ENCODE peak calls at places on chromosomes 3 and 15, in five cellular contexts. One of them, this sample, is unnamed.

GRCh38 chr3:130516645-130517512 is at the start of gene COL6A6:
- DNase-seq in activated CD8-positive, alpha-beta memory T cell treated with anti-CD3 and anti-CD28 coated beads for 48 hours: no peak
- DNase-seq in stimulated activated CD4-positive, alpha-beta T cell treated with anti-CD3 and anti-CD28 coated beads, Interleukin-1b, Interleukin-23, amount 100 ng/mL, for 1 hour: no peak
- DNase-seq in mesothelial cell of epicardium: peak; percentile 50
- DNase-seq in stomach: no peak
- DNase-seq in this sample: no peak

GRCh38 chr3:71064976-71065763 is 518.4 kb downstream of the FOXP1 start:
- DNase-seq in stomach: peak; percentile 68
- DNase-seq in activated CD8-positive, alpha-beta memory T cell treated with anti-CD3 and anti-CD28 coated beads for 48 hours: no peak
- DNase-seq in stimulated activated CD4-positive, alpha-beta T cell treated with anti-CD3 and anti-CD28 coated beads, Interleukin-1b, Interleukin-23, amount 100 ng/mL, for 1 hour: peak; percentile 17
- DNase-seq in mesothelial cell of epicardium: peak; percentile 67
- DNase-seq in this sample: peak; percentile 15

GRCh38 chr15:29268706-29269484 is 727 bp downstream of the NSMCE3 start:
- DNase-seq in stimulated activated CD4-positive, alpha-beta T cell treated with anti-CD3 and anti-CD28 coated beads, Interleukin-1b, Interleukin-23, amount 100 ng/mL, for 1 hour: no peak
- DNase-seq in mesothelial cell of epicardium: no peak
- DNase-seq in stomach: no peak
- DNase-seq in activated CD8-positive, alpha-beta memory T cell treated with anti-CD3 and anti-CD28 coated beads for 48 hours: peak; percentile 18
- DNase-seq in this sample: no peak

GRCh38 chr3:185254799-185255198 is 950 bp upstream of the EHHADH start:
- DNase-seq in stimulated activated CD4-positive, alpha-beta T cell treated with anti-CD3 and anti-CD28 coated beads, Interleukin-1b, Interleukin-23, amount 100 ng/mL, for 1 hour: no peak
- DNase-seq in stomach: no peak
- DNase-seq in mesothelial cell of epicardium: no peak
- DNase-seq in activated CD8-positive, alpha-beta memory T cell treated with anti-CD3 and anti-CD28 coated beads for 48 hours: no peak
- DNase-seq in this sample: no peak

GRCh38 chr3:31836397-31837075 is 144.5 kb downstream of the OSBPL10 start:
- DNase-seq in mesothelial cell of epicardium: no peak
- DNase-seq in activated CD8-positive, alpha-beta memory T cell treated with anti-CD3 and anti-CD28 coated beads for 48 hours: no peak
- DNase-seq in stomach: no peak
- DNase-seq in stimulated activated CD4-positive, alpha-beta T cell treated with anti-CD3 and anti-CD28 coated beads, Interleukin-1b, Interleukin-23, amount 100 ng/mL, for 1 hour: no peak
- DNase-seq in this sample: no peak

GRCh38 chr3:173747427-173747826 is 349.9 kb downstream of the NLGN1 start:
- DNase-seq in activated CD8-positive, alpha-beta memory T cell treated with anti-CD3 and anti-CD28 coated beads for 48 hours: no peak
- DNase-seq in stomach: no peak
- DNase-seq in mesothelial cell of epicardium: no peak
- DNase-seq in stimulated activated CD4-positive, alpha-beta T cell treated with anti-CD3 and anti-CD28 coated beads, Interleukin-1b, Interleukin-23, amount 100 ng/mL, for 1 hour: no peak
- DNase-seq in this sample: no peak

GRCh38 chr3:69986419-69986818 is 13.1 kb upstream of the SAMMSON start:
- DNase-seq in stimulated activated CD4-positive, alpha-beta T cell treated with anti-CD3 and anti-CD28 coated beads, Interleukin-1b, Interleukin-23, amount 100 ng/mL, for 1 hour: no peak
- DNase-seq in stomach: no peak
- DNase-seq in activated CD8-positive, alpha-beta memory T cell treated with anti-CD3 and anti-CD28 coated beads for 48 hours: no peak
- DNase-seq in mesothelial cell of epicardium: no peak
- DNase-seq in this sample: no peak

GRCh38 chr3:151156618-151157216 is 46.3 kb downstream of the GPR171 start:
- DNase-seq in stimulated activated CD4-positive, alpha-beta T cell treated with anti-CD3 and anti-CD28 coated beads, Interleukin-1b, Interleukin-23, amount 100 ng/mL, for 1 hour: no peak
- DNase-seq in stomach: no peak
- DNase-seq in activated CD8-positive, alpha-beta memory T cell treated with anti-CD3 and anti-CD28 coated beads for 48 hours: no peak
- DNase-seq in mesothelial cell of epicardium: no peak
- DNase-seq in this sample: no peak

GRCh38 chr3:14793126-14793857 is 25.5 kb upstream of the FGD5 start:
- DNase-seq in stomach: no peak
- DNase-seq in activated CD8-positive, alpha-beta memory T cell treated with anti-CD3 and anti-CD28 coated beads for 48 hours: no peak
- DNase-seq in stimulated activated CD4-positive, alpha-beta T cell treated with anti-CD3 and anti-CD28 coated beads, Interleukin-1b, Interleukin-23, amount 100 ng/mL, for 1 hour: no peak
- DNase-seq in mesothelial cell of epicardium: no peak
- DNase-seq in this sample: no peak

GRCh38 chr3:8622873-8623725 is 21.5 kb downstream of the SSUH2 start:
- DNase-seq in activated CD8-positive, alpha-beta memory T cell treated with anti-CD3 and anti-CD28 coated beads for 48 hours: peak; percentile 10
- DNase-seq in mesothelial cell of epicardium: peak; percentile 81
- DNase-seq in stimulated activated CD4-positive, alpha-beta T cell treated with anti-CD3 and anti-CD28 coated beads, Interleukin-1b, Interleukin-23, amount 100 ng/mL, for 1 hour: no peak
- DNase-seq in stomach: peak; percentile 73
- DNase-seq in this sample: peak; percentile 22

GRCh38 chr3:25603703-25604102 is 61.0 kb downstream of the TOP2B start:
- DNase-seq in activated CD8-positive, alpha-beta memory T cell treated with anti-CD3 and anti-CD28 coated beads for 48 hours: no peak
- DNase-seq in stimulated activated CD4-positive, alpha-beta T cell treated with anti-CD3 and anti-CD28 coated beads, Interleukin-1b, Interleukin-23, amount 100 ng/mL, for 1 hour: no peak
- DNase-seq in mesothelial cell of epicardium: no peak
- DNase-seq in stomach: no peak
- DNase-seq in this sample: no peak

GRCh38 chr15:71011503-71012155 is 103.6 kb upstream of the THSD4 start:
- DNase-seq in stimulated activated CD4-positive, alpha-beta T cell treated with anti-CD3 and anti-CD28 coated beads, Interleukin-1b, Interleukin-23, amount 100 ng/mL, for 1 hour: no peak
- DNase-seq in stomach: no peak
- DNase-seq in activated CD8-positive, alpha-beta memory T cell treated with anti-CD3 and anti-CD28 coated beads for 48 hours: no peak
- DNase-seq in mesothelial cell of epicardium: no peak
- DNase-seq in this sample: no peak

GRCh38 chr15:73246411-73246810 is 122.3 kb downstream of the HCN4 start:
- DNase-seq in mesothelial cell of epicardium: no peak
- DNase-seq in stomach: no peak
- DNase-seq in activated CD8-positive, alpha-beta memory T cell treated with anti-CD3 and anti-CD28 coated beads for 48 hours: no peak
- DNase-seq in stimulated activated CD4-positive, alpha-beta T cell treated with anti-CD3 and anti-CD28 coated beads, Interleukin-1b, Interleukin-23, amount 100 ng/mL, for 1 hour: no peak
- DNase-seq in this sample: no peak

GRCh38 chr15:58524247-58524646 is 92.5 kb downstream of the LIPC start:
- DNase-seq in mesothelial cell of epicardium: no peak
- DNase-seq in stomach: no peak
- DNase-seq in stimulated activated CD4-positive, alpha-beta T cell treated with anti-CD3 and anti-CD28 coated beads, Interleukin-1b, Interleukin-23, amount 100 ng/mL, for 1 hour: no peak
- DNase-seq in activated CD8-positive, alpha-beta memory T cell treated with anti-CD3 and anti-CD28 coated beads for 48 hours: no peak
- DNase-seq in this sample: no peak

GRCh38 chr15:32824777-32825176 is 107.0 kb downstream of the GREM1 start:
- DNase-seq in stimulated activated CD4-positive, alpha-beta T cell treated with anti-CD3 and anti-CD28 coated beads, Interleukin-1b, Interleukin-23, amount 100 ng/mL, for 1 hour: no peak
- DNase-seq in stomach: no peak
- DNase-seq in mesothelial cell of epicardium: no peak
- DNase-seq in activated CD8-positive, alpha-beta memory T cell treated with anti-CD3 and anti-CD28 coated beads for 48 hours: no peak
- DNase-seq in this sample: no peak

GRCh38 chr3:184604956-184605290 is 43.3 kb downstream of the EPHB3 start:
- DNase-seq in activated CD8-positive, alpha-beta memory T cell treated with anti-CD3 and anti-CD28 coated beads for 48 hours: no peak
- DNase-seq in stimulated activated CD4-positive, alpha-beta T cell treated with anti-CD3 and anti-CD28 coated beads, Interleukin-1b, Interleukin-23, amount 100 ng/mL, for 1 hour: no peak
- DNase-seq in mesothelial cell of epicardium: no peak
- DNase-seq in stomach: no peak
- DNase-seq in this sample: no peak

GRCh38 chr3:64229903-64230302 is 4.6 kb upstream of the PRICKLE2 start:
- DNase-seq in stomach: no peak
- DNase-seq in stimulated activated CD4-positive, alpha-beta T cell treated with anti-CD3 and anti-CD28 coated beads, Interleukin-1b, Interleukin-23, amount 100 ng/mL, for 1 hour: no peak
- DNase-seq in mesothelial cell of epicardium: no peak
- DNase-seq in activated CD8-positive, alpha-beta memory T cell treated with anti-CD3 and anti-CD28 coated beads for 48 hours: no peak
- DNase-seq in this sample: no peak

GRCh38 chr15:53305554-53305953 is 453.9 kb downstream of the WDR72 start:
- DNase-seq in activated CD8-positive, alpha-beta memory T cell treated with anti-CD3 and anti-CD28 coated beads for 48 hours: no peak
- DNase-seq in stimulated activated CD4-positive, alpha-beta T cell treated with anti-CD3 and anti-CD28 coated beads, Interleukin-1b, Interleukin-23, amount 100 ng/mL, for 1 hour: no peak
- DNase-seq in mesothelial cell of epicardium: no peak
- DNase-seq in stomach: no peak
- DNase-seq in this sample: no peak

GRCh38 chr15:93001881-93002280 is 87.1 kb downstream of the RGMA start:
- DNase-seq in stimulated activated CD4-positive, alpha-beta T cell treated with anti-CD3 and anti-CD28 coated beads, Interleukin-1b, Interleukin-23, amount 100 ng/mL, for 1 hour: no peak
- DNase-seq in mesothelial cell of epicardium: no peak
- DNase-seq in stomach: no peak
- DNase-seq in activated CD8-positive, alpha-beta memory T cell treated with anti-CD3 and anti-CD28 coated beads for 48 hours: no peak
- DNase-seq in this sample: no peak

GRCh38 chr3:73504852-73505251 is 119.9 kb downstream of the PDZRN3 start:
- DNase-seq in mesothelial cell of epicardium: no peak
- DNase-seq in activated CD8-positive, alpha-beta memory T cell treated with anti-CD3 and anti-CD28 coated beads for 48 hours: no peak
- DNase-seq in stimulated activated CD4-positive, alpha-beta T cell treated with anti-CD3 and anti-CD28 coated beads, Interleukin-1b, Interleukin-23, amount 100 ng/mL, for 1 hour: no peak
- DNase-seq in stomach: no peak
- DNase-seq in this sample: no peak

This sample was measured in thoracic aorta.